ENCODE peak calls at places on chromosome 10, in nine cellular contexts. S, G, Y, N, W, O, D, L and P are unnamed samples.

GRCh38 chr10:28492556-28492955 is 40.4 kb upstream of the WAC start:
- DNase-seq in S (no peak), G (no peak), Y (no peak), N (no peak), W (no peak), O (no peak), D (no peak), L (no peak), P (no peak)

GRCh38 chr10:112811741-112812551 is 138.1 kb upstream of the TCF7L2 start:
- DNase-seq in S (no peak), G (peak; percentile 95), Y (no peak), N (peak; percentile 77), W (peak; percentile 35), O (no peak), D (peak; percentile 29), L (no peak), P (peak; percentile 89)

GRCh38 chr10:7458554-7458953 is 47.7 kb upstream of the SFMBT2 start:
- DNase-seq in S (no peak), G (peak; percentile 27), Y (no peak), N (no peak), W (no peak), O (no peak), D (no peak), L (no peak), P (peak; percentile 34)

GRCh38 chr10:74934100-74934812 is 107.9 kb downstream of the KAT6B start:
- DNase-seq in S (no peak), G (no peak), Y (no peak), N (no peak), W (no peak), O (no peak), D (no peak), L (no peak), P (no peak)

GRCh38 chr10:100569687-100570517 is 34.2 kb downstream of the HIF1AN start:
- DNase-seq in S (no peak), G (no peak), Y (peak; percentile 37), N (peak; percentile 80), W (no peak), O (no peak), D (no peak), L (peak; percentile 10), P (no peak)

GRCh38 chr10:17023386-17024298 is 106.0 kb downstream of the CUBN start:
- DNase-seq in S (peak; percentile 84), G (peak; percentile 96), Y (peak; percentile 56), N (peak; percentile 61), W (peak; percentile 74), O (no peak), D (peak; percentile 68), L (peak; percentile 5), P (peak; percentile 100)

GRCh38 chr10:121710207-121710606 is 112.0 kb upstream of the FGFR2 start:
- DNase-seq in S (no peak), G (no peak), Y (no peak), N (no peak), W (no peak), O (no peak), D (no peak), L (no peak), P (peak; percentile 44)

GRCh38 chr10:90621577-90621976 is 236.3 kb downstream of the HTR7 start:
- DNase-seq in S (no peak), G (peak; percentile 39), Y (peak; percentile 72), N (peak; percentile 83), W (no peak), O (no peak), D (no peak), L (no peak), P (peak; percentile 35)

GRCh38 chr10:97210576-97210975 is 24.8 kb upstream of the SLIT1 start:
- DNase-seq in S (no peak), G (peak; percentile 86), Y (peak; percentile 74), N (peak; percentile 95), W (no peak), O (no peak), D (peak; percentile 65), L (peak; percentile 68), P (peak; percentile 78)

GRCh38 chr10:112363696-112364688 is 9.9 kb upstream of the ACSL5 start:
- DNase-seq in S (no peak), G (no peak), Y (peak; percentile 11), N (no peak), W (no peak), O (no peak), D (no peak), L (no peak), P (no peak)

GRCh38 chr10:92990615-92991014 is 70.0 kb upstream of the CYP26C1 start:
- DNase-seq in S (no peak), G (peak; percentile 23), Y (no peak), N (no peak), W (no peak), O (no peak), D (no peak), L (no peak), P (peak; percentile 60)

GRCh38 chr10:66322777-66323176 is 603.1 kb upstream of the LRRTM3 start:
- DNase-seq in S (no peak), G (peak; percentile 8), Y (no peak), N (no peak), W (no peak), O (no peak), D (no peak), L (no peak), P (no peak)

GRCh38 chr10:17200885-17201164 is 647 bp downstream of the TRDMT1 start:
- DNase-seq in S (no peak), G (peak; percentile 69), Y (peak; percentile 42), N (no peak), W (no peak), O (no peak), D (no peak), L (peak; percentile 61), P (peak; percentile 71)

GRCh38 chr10:45480294-45480693 is 106.3 kb downstream of the ALOX5 start:
- DNase-seq in S (no peak), G (no peak), Y (no peak), N (no peak), W (no peak), O (no peak), D (no peak), L (no peak), P (no peak)

GRCh38 chr10:7184660-7185366 is 226.0 kb downstream of the SFMBT2 start:
- DNase-seq in S (no peak), G (no peak), Y (no peak), N (no peak), W (no peak), O (no peak), D (no peak), L (no peak), P (no peak)

GRCh38 chr10:6778992-6779701 is 199.1 kb upstream of the PRKCQ start:
- DNase-seq in S (peak; percentile 93), G (peak; percentile 98), Y (no peak), N (no peak), W (no peak), O (no peak), D (peak; percentile 32), L (no peak), P (peak; percentile 95)

GRCh38 chr10:69884686-69885085 is 83.0 kb downstream of the COL13A1 start:
- DNase-seq in S (no peak), G (no peak), Y (no peak), N (no peak), W (no peak), O (no peak), D (no peak), L (no peak), P (peak; percentile 36)

GRCh38 chr10:96642973-96643372 is 56.2 kb upstream of the TM9SF3 start:
- DNase-seq in S (no peak), G (no peak), Y (peak; percentile 76), N (peak; percentile 90), W (peak; percentile 21), O (peak; percentile 89), D (peak; percentile 28), L (peak; percentile 87), P (peak; percentile 18)

GRCh38 chr10:129552119-129552518 is 85.1 kb downstream of the MGMT start:
- DNase-seq in S (no peak), G (no peak), Y (no peak), N (no peak), W (no peak), O (peak; percentile 77), D (no peak), L (no peak), P (no peak)

GRCh38 chr10:60869916-60870728 is 73.9 kb downstream of the RHOBTB1 start:
- DNase-seq in S (no peak), G (no peak), Y (no peak), N (peak; percentile 65), W (no peak), O (no peak), D (no peak), L (no peak), P (no peak)

GRCh38 chr10:71396714-71397339 is at the start of gene CDH23:
- DNase-seq in S (no peak), G (peak; percentile 16), Y (peak; percentile 63), N (peak; percentile 87), W (no peak), O (peak; percentile 85), D (peak; percentile 72), L (no peak), P (no peak)

GRCh38 chr10:13791483-13791882 is 204.7 kb downstream of the PRPF18 start:
- DNase-seq in S (no peak), G (no peak), Y (no peak), N (no peak), W (no peak), O (no peak), D (no peak), L (no peak), P (no peak)

GRCh38 chr10:29794776-29795635 is 160.2 kb upstream of the SVIL start:
- DNase-seq in S (no peak), G (peak; percentile 53), Y (no peak), N (no peak), W (no peak), O (no peak), D (no peak), L (no peak), P (no peak)

GRCh38 chr10:22630229-22631174 is 83.9 kb downstream of the PIP4K2A start:
- DNase-seq in S (no peak), G (peak; percentile 70), Y (no peak), N (no peak), W (no peak), O (no peak), D (no peak), L (peak; percentile 41), P (peak; percentile 63)
- H3K4me3 ChIP-seq in S (no peak overlapping the region), G (no peak overlapping the region), Y (no peak overlapping the region), N (no peak overlapping the region), W (no peak overlapping the region), O (no peak overlapping the region), D (no peak overlapping the region), L (peak overlapping the region; percentile 45), P (no peak overlapping the region)

GRCh38 chr10:123781324-123781900 is 110.2 kb downstream of the CPXM2 start:
- DNase-seq in S (no peak), G (no peak), Y (no peak), N (peak; percentile 46), W (no peak), O (no peak), D (no peak), L (no peak), P (no peak)
- TF ChIP-seq CTCF in S (no peak), G (no peak), Y (no peak), N (no peak), W (no peak), O (no peak), D (no peak), L (no peak), P (no peak)

GRCh38 chr10:51960494-51960895 is 261.1 kb upstream of the CSTF2T start:
- DNase-seq in S (no peak), G (peak; percentile 79), Y (peak; percentile 52), N (peak; percentile 44), W (no peak), O (no peak), D (no peak), L (peak; percentile 45), P (peak; percentile 80)
- H3K4me3 ChIP-seq in S (no peak overlapping the region), G (no peak overlapping the region), Y (no peak overlapping the region), N (no peak overlapping the region), W (peak overlapping the region; percentile 15), O (no peak overlapping the region), D (no peak overlapping the region), L (no peak overlapping the region), P (no peak overlapping the region)

GRCh38 chr10:94803307-94803706 is 40.8 kb downstream of the CYP2C19 start:
- DNase-seq in S (no peak), G (no peak), Y (no peak), N (peak; percentile 43), W (no peak), O (no peak), D (no peak), L (no peak), P (no peak)
- TF ChIP-seq CTCF in S (no peak), G (no peak), Y (no peak), N (no peak), W (no peak), O (no peak), D (no peak), L (no peak), P (no peak)